ENCODE peak calls at places on chromosomes 4 and X, in seven cellular contexts. T is tibial artery, N is cardiac muscle cell, K is breast epithelium, H is adrenal gland, X is HCT116, V is esophagus muscularis mucosa. D is an unnamed sample. For H3K4me1 and H3K27me3, the result is how much of the 10 kb centered on the place peaks cover.

GRCh38 chr4:141329174-141329569 is 108.5 kb downstream of the ZNF330 start:
- DNase-seq in T (no peak), N (peak), K (no peak), H (no peak), X (no peak), V (no peak), D (no peak)

GRCh38 chrX:3299626-3300025 is 46.8 kb downstream of the MXRA5 start:
- DNase-seq in T (no peak), N (peak), K (no peak), H (no peak), X (no peak), V (no peak), D (no peak)

GRCh38 chr4:20512980-20513379 is 187.3 kb upstream of the PACRGL start:
- DNase-seq in T (no peak), N (no peak), K (no peak), H (no peak), X (no peak), V (no peak), D (no peak)

GRCh38 chr4:9762823-9763475 is 18.5 kb upstream of the DRD5 start:
- DNase-seq in T (no peak), N (peak), K (peak), H (peak), X (peak), V (no peak), D (peak)

GRCh38 chr4:87103691-87104187 is 116.7 kb downstream of the KLHL8 start:
- DNase-seq in T (no peak), N (peak), K (no peak), H (no peak), X (peak), V (no peak), D (peak)

GRCh38 chr4:138680251-138680650 is 335.3 kb upstream of the NOCT start:
- DNase-seq in T (no peak), N (no peak), K (no peak), H (no peak), X (no peak), V (no peak), D (no peak)

GRCh38 chr4:13599159-13599558 is 28.4 kb downstream of the BOD1L1 start:
- DNase-seq in T (no peak), N (no peak), K (no peak), H (no peak), X (no peak), V (no peak), D (no peak)

GRCh38 chr4:80219301-80220025 is 22.2 kb downstream of the PRDM8 start:
- DNase-seq in T (no peak), N (peak), K (no peak), H (no peak), X (no peak), V (no peak), D (peak)

GRCh38 chr4:108433832-108434231 is 186.5 kb upstream of the RPL34 start:
- DNase-seq in T (no peak), N (no peak), K (no peak), H (no peak), X (no peak), V (no peak), D (peak)

GRCh38 chrX:3443186-3443585 is 96.7 kb upstream of the MXRA5 start:
- DNase-seq in T (no peak), N (no peak), K (no peak), H (no peak), X (no peak), V (no peak), D (no peak)

GRCh38 chr4:113336556-113336955 is 287.1 kb downstream of the ANK2 start:
- DNase-seq in T (no peak), N (no peak), K (no peak), H (no peak), X (no peak), V (no peak), D (no peak)

GRCh38 chr4:1500231-1500965 is 94.2 kb upstream of the NKX1-1 start:
- DNase-seq in T (peak), N (no peak), K (no peak), H (no peak), X (no peak), V (no peak), D (no peak)

GRCh38 chr4:164943192-164943591 is 34.3 kb downstream of the TRIM61 start:
- DNase-seq in T (no peak), N (no peak), K (no peak), H (no peak), X (no peak), V (no peak), D (no peak)

GRCh38 chr4:68895561-68896198 is 55.9 kb downstream of the UGT2A3 start:
- DNase-seq in T (no peak), N (no peak), K (no peak), H (no peak), X (no peak), V (no peak), D (no peak)

GRCh38 chrX:40247848-40248622 is 150.3 kb upstream of the BCOR start:
- DNase-seq in T (no peak), N (peak), K (no peak), H (no peak), X (no peak), V (no peak), D (no peak)

GRCh38 chr4:6190486-6190885 is 9.9 kb downstream of the JAKMIP1 start:
- DNase-seq in T (no peak), N (no peak), K (no peak), H (no peak), X (no peak), V (no peak), D (no peak)

GRCh38 chrX:12974217-12974796 is 603 bp upstream of the TMSB4X start:
- DNase-seq in T (peak), N (peak), K (peak), H (peak), X (no peak), V (no peak), D (no peak)

GRCh38 chr4:136441629-136442282 is 1090.5 kb downstream of the PCDH18 start:
- DNase-seq in T (no peak), N (no peak), K (no peak), H (no peak), X (no peak), V (no peak), D (no peak)

GRCh38 chr4:56871357-56871993 is 36.2 kb upstream of the REST start:
- DNase-seq in T (no peak), N (peak), K (no peak), H (no peak), X (no peak), V (no peak), D (peak)

GRCh38 chr4:186067757-186068385 is 1.1 kb upstream of the TLR3 start:
- DNase-seq in T (peak), N (peak), K (peak), H (peak), X (peak), V (no peak), D (peak)

GRCh38 chr4:176879370-176880116 is 86.8 kb upstream of the VEGFC start:
- DNase-seq in T (no peak), N (peak), K (no peak), H (no peak), X (no peak), V (no peak), D (no peak)

GRCh38 chrX:14697453-14697852 is 168.1 kb downstream of the GLRA2 start:
- DNase-seq in T (no peak), N (peak), K (no peak), H (peak), X (peak), V (no peak), D (peak)

GRCh38 chr4:73947239-73947985 is 34.4 kb downstream of the PF4 start:
- DNase-seq in T (no peak), N (no peak), K (no peak), H (no peak), X (no peak), V (no peak), D (no peak)

GRCh38 chr4:74370912-74371311 is 6.0 kb downstream of the EREG start:
- DNase-seq in T (no peak), N (peak), K (no peak), H (no peak), X (peak), V (no peak), D (peak)

GRCh38 chr4:110610940-110611785 is 11.7 kb downstream of the PITX2 start:
- DNase-seq in T (no peak), N (no peak), K (no peak), H (no peak), X (no peak), V (no peak), D (no peak)

GRCh38 chr4:133450813-133451212 is 301.7 kb downstream of the PCDH10 start:
- DNase-seq in T (no peak), N (no peak), K (no peak), H (no peak), X (no peak), V (no peak), D (no peak)

GRCh38 chrX:46898207-46898606 is 14.0 kb upstream of the JADE3 start:
- DNase-seq in T (no peak), N (no peak), K (no peak), H (no peak), X (no peak), V (no peak), D (no peak)

GRCh38 chr4:36243355-36244256 is 708 bp downstream of the ARAP2 start:
- DNase-seq in T (peak), N (peak), K (peak), H (peak), X (no peak), V (no peak), D (no peak)

GRCh38 chrX:108439961-108440696 is 491 bp downstream of the COL4A5 start:
- DNase-seq in T (peak), N (peak), K (no peak), H (no peak), X (no peak), V (no peak), D (no peak)

GRCh38 chr4:86117781-86118302 is 242.0 kb downstream of the MAPK10 start:
- DNase-seq in T (no peak), N (peak), K (no peak), H (no peak), X (no peak), V (no peak), D (no peak)

GRCh38 chrX:9942086-9942485 is 25.1 kb upstream of the CLDN34 start:
- DNase-seq in T (no peak), N (no peak), K (no peak), H (no peak), X (no peak), V (no peak), D (peak)

GRCh38 chrX:97820170-97820569 is 936.5 kb downstream of the RPA4 start:
- DNase-seq in T (no peak), N (no peak), K (no peak), H (no peak), X (no peak), V (no peak), D (no peak)

GRCh38 chrX:34915463-34916225 is 27.0 kb upstream of the FAM47B start:
- DNase-seq in T (no peak), N (no peak), K (no peak), H (no peak), X (no peak), V (no peak), D (no peak)

GRCh38 chr4:4864443-4864939 is 5.0 kb downstream of the MSX1 start:
- DNase-seq in T (no peak), N (no peak), K (no peak), H (no peak), X (no peak), V (no peak), D (no peak)

GRCh38 chrX:153767674-153768055 is 3.6 kb downstream of the PLXNB3 start:
- DNase-seq in T (no peak), N (no peak), K (no peak), H (peak), X (no peak), V (no peak), D (no peak)

GRCh38 chrX:107118322-107119147 is at the start of gene RBM41:
- DNase-seq in T (peak), N (peak), K (peak), H (peak), X (peak), V (peak), D (peak)

GRCh38 chr4:173247316-173247715 is 78.7 kb downstream of the GALNT7 start:
- DNase-seq in T (no peak), N (no peak), K (no peak), H (no peak), X (no peak), V (no peak), D (no peak)
- H3K4me1 ChIP-seq in T (under half), N (under half), K (under half), H (under half), X (under half), V (under half), D (under half)

GRCh38 chr4:7584760-7585159 is 150.0 kb upstream of the PSAPL1 start:
- DNase-seq in T (no peak), N (no peak), K (no peak), H (no peak), X (no peak), V (no peak), D (no peak)

GRCh38 chr4:7591409-7592063 is 156.8 kb upstream of the PSAPL1 start:
- DNase-seq in T (no peak), N (no peak), K (no peak), H (no peak), X (no peak), V (no peak), D (no peak)

GRCh38 chr4:7585768-7586167 is 151.0 kb upstream of the PSAPL1 start:
- DNase-seq in T (no peak), N (no peak), K (no peak), H (no peak), X (no peak), V (no peak), D (no peak)

GRCh38 chr4:7590205-7590604 is 155.5 kb upstream of the PSAPL1 start:
- DNase-seq in T (no peak), N (no peak), K (no peak), H (no peak), X (no peak), V (no peak), D (no peak)

DNA sequence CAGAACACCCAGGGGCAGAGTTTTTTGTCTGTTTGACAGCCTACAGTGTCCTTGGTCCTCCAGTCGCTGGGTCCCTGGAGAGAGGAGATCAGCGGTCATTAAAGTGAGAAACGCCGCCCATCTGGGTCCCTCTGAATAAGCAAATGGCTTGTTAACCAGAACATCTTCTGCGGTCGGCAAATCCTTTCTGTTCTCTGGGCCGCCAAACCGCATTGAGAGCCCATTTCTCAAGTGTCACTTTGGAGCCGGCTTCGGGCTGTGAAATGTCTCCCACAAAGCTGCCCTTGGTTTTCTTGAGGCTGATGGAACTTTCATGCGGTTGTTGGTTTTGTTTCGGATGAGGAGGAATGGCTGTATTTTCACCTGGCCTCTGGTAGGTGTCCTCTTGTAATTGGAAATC is 153.3 kb upstream of the PSAPL1 start:
- DNase-seq in T (no peak), N (no peak), K (no peak), H (no peak), X (no peak), V (no peak), D (no peak)
- H3K27me3 ChIP-seq in T (under half), N (under half), K (under half), H (under half), X (under half), V (under half), D (under half)

GRCh38 chr4:3406431-3406830 is 35.3 kb upstream of the HGFAC start:
- DNase-seq in T (no peak), N (no peak), K (no peak), H (peak), X (no peak), V (no peak), D (no peak)
- H3K4me1 ChIP-seq in T (under half), N (under half), K (under half), H (under half), X (under half), V (under half), D (under half)

GRCh38 chrX:101957174-101957573 is 25.3 kb upstream of the ZMAT1 start:
- DNase-seq in T (no peak), N (no peak), K (no peak), H (no peak), X (no peak), V (no peak), D (no peak)
- H3K27me3 ChIP-seq in T (under half), N (under half), K (under half), H (under half), X (under half), V (under half), D (under half)

D was measured in SJSA1.